ENCODE peak calls at places on chromosomes 7 and 10, in four cellular contexts. T, E, X and Z are unnamed samples.

GRCh38 chr10:116069856-116070255 is 203.2 kb downstream of the GFRA1 start:
- DNase-seq in T (no peak), E (no peak), X (no peak), Z (no peak)

GRCh38 chr7:101390901-101391301 is 28.2 kb downstream of the COL26A1 start:
- DNase-seq in X (no peak), T (no peak), E (no peak), Z (peak; percentile 74)

GRCh38 chr7:134276951-134277350 is 39.8 kb downstream of the SLC35B4 start:
- DNase-seq in X (no peak), T (no peak), E (no peak), Z (no peak)

GRCh38 chr10:4018054-4018511 is 233.1 kb upstream of the KLF6 start:
- DNase-seq in E (no peak), T (no peak), X (no peak), Z (no peak)

GRCh38 chr10:80614576-80615416 is 77.1 kb downstream of the SH2D4B start:
- DNase-seq in T (no peak), X (no peak), E (no peak), Z (no peak)

GRCh38 chr10:115219203-115219602 is 126.0 kb downstream of the ATRNL1 start:
- DNase-seq in X (no peak), E (no peak), T (no peak), Z (no peak)

GRCh38 chr10:88395677-88396076 is 187.4 kb downstream of the RNLS start:
- DNase-seq in E (no peak), X (no peak), T (no peak), Z (no peak)

GRCh38 chr7:30170460-30171197 is 35.8 kb downstream of the MTURN start:
- DNase-seq in X (no peak), T (no peak), E (no peak), Z (no peak)

GRCh38 chr7:146665023-146665422 is 548.4 kb downstream of the CNTNAP2 start:
- DNase-seq in E (no peak), X (no peak), T (no peak), Z (no peak)

GRCh38 chr10:24952146-24952700 is at the start of gene PRTFDC1:
- DNase-seq in T (peak; percentile 48), X (peak; percentile 74), E (peak; percentile 77), Z (peak; percentile 59)

GRCh38 chr7:7919449-7919945 is 49.1 kb upstream of the GLCCI1 start:
- DNase-seq in T (no peak), E (no peak), X (no peak), Z (no peak)

GRCh38 chr7:115221484-115221883 is 299.6 kb downstream of the MDFIC start:
- DNase-seq in T (no peak), X (no peak), E (no peak), Z (no peak)

GRCh38 chr10:119024882-119025281 is 4.6 kb upstream of the NANOS1 start:
- DNase-seq in X (peak; percentile 37), E (no peak), T (no peak), Z (no peak)

GRCh38 chr10:72274730-72275350 is 1.1 kb downstream of the DDIT4 start:
- DNase-seq in T (peak; percentile 72), X (peak; percentile 87), E (peak; percentile 89), Z (peak; percentile 82)

GRCh38 chr7:15625456-15625855 is 61.0 kb downstream of the MEOX2 start:
- DNase-seq in X (no peak), T (no peak), E (no peak), Z (no peak)

GRCh38 chr7:17498230-17498629 is 199.8 kb downstream of the AHR start:
- DNase-seq in T (no peak), X (no peak), E (no peak), Z (no peak)

GRCh38 chr10:131833446-131834080 is 67.2 kb upstream of the PPP2R2D start:
- DNase-seq in T (peak; percentile 15), X (peak; percentile 45), E (no peak), Z (no peak)

GRCh38 chr10:61786728-61787127 is 114.8 kb upstream of the ARID5B start:
- DNase-seq in T (no peak), X (no peak), E (no peak), Z (peak; percentile 25)

GRCh38 chr7:42085531-42085930 is 151.5 kb downstream of the GLI3 start:
- DNase-seq in T (no peak), E (no peak), X (no peak), Z (no peak)

GRCh38 chr10:112520864-112521263 is 73.8 kb downstream of the VTI1A start:
- DNase-seq in T (no peak), E (no peak), X (no peak), Z (no peak)

GRCh38 chr10:42976353-42977031 is 100.4 kb upstream of the RET start:
- DNase-seq in T (peak; percentile 3), E (peak; percentile 7), X (no peak), Z (no peak)

GRCh38 chr7:150986099-150986512 is 4.7 kb upstream of the NOS3 start:
- DNase-seq in T (peak; percentile 37), X (no peak), E (peak; percentile 80), Z (no peak)

GRCh38 chr7:44980393-44981034 is 1.7 kb upstream of the MYO1G start:
- DNase-seq in T (peak; percentile 43), E (no peak), X (no peak), Z (peak; percentile 82)

GRCh38 chr10:5546891-5547683 is 22.3 kb downstream of the CALML3 start:
- DNase-seq in X (peak; percentile 70), T (peak; percentile 23), E (peak; percentile 85), Z (no peak)

GRCh38 chr7:140674899-140675701 is 2.4 kb downstream of the ADCK2 start:
- DNase-seq in X (peak; percentile 68), E (peak; percentile 18), T (no peak), Z (no peak)

GRCh38 chr10:128898916-128899195 is 568.2 kb upstream of the MGMT start:
- DNase-seq in E (no peak), X (no peak), T (no peak), Z (no peak)

GRCh38 chr7:31875424-31875823 is 188.4 kb downstream of the PPP1R17 start:
- DNase-seq in E (no peak), T (peak; percentile 26), X (no peak), Z (no peak)

GRCh38 chr10:125554016-125554703 is 128.8 kb downstream of the TEX36 start:
- DNase-seq in E (no peak), X (no peak), T (no peak), Z (no peak)

DNA sequence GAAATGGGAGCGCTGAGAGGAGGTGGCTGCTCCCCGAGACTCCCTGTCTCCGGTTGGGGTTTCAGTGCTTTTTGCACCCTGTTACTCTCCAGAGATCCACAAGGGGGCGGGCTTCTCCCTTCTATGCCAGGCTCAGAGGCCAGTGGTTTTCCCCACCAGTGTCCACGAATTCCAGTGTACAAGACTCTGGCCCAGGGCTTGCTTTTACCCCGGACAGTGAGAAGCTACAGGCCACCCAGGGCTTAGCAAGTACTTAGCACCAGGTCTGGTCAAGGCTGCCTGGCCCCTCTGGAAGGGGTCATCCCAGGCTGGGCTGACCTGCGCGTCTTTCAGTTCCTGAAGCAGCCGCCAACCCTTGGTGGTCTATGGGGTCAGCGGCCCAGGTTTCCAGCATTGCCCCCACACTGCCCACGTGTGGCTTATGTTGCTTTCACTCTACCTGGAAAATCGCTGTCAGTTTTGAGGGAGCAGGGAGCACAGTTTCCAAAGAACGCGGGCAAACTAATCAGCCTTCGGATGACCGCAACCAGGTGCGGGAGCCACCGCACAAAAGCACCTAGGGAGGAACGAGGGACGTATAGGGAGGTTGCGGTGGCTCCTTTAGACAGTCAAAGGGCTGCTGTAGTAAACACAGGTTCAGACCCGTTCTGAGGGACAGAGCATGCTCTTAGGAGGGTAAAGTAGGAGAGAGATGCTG is 6.8 kb downstream of the CYP26A1 start:
- DNase-seq in X (no peak), T (no peak), E (peak; percentile 54), Z (no peak)
- TF ChIP-seq CTCF in X (peak; percentile 77), T (peak; percentile 85), E (peak; percentile 57), Z (peak; percentile 82)

GRCh38 chr10:93513091-93513490 is 16.7 kb downstream of the CEP55 start:
- DNase-seq in T (no peak), E (no peak), X (no peak), Z (no peak)
- H3K36me3 ChIP-seq in T (no peaks in the 10 kb centered on the region), E (no peaks in the 10 kb centered on the region), X (no peaks in the 10 kb centered on the region), Z (peaks cover 5% of the 10 kb centered on the region)

GRCh38 chr10:986881-987634 is 1.2 kb upstream of the GTPBP4 start:
- DNase-seq in E (peak; percentile 38), T (no peak), X (no peak), Z (no peak)

GRCh38 chr10:985361-985760 is 2.9 kb upstream of the GTPBP4 start:
- DNase-seq in T (no peak), E (no peak), X (no peak), Z (no peak)

GRCh38 chr10:987906-988666 is at the start of gene GTPBP4:
- DNase-seq in T (peak; percentile 98), X (peak; percentile 99), E (peak; percentile 97), Z (peak; percentile 93)

GRCh38 chr10:987635-987905 is 664 bp upstream of the GTPBP4 start:
- DNase-seq in T (no peak), X (no peak), E (no peak), Z (no peak)

DNA sequence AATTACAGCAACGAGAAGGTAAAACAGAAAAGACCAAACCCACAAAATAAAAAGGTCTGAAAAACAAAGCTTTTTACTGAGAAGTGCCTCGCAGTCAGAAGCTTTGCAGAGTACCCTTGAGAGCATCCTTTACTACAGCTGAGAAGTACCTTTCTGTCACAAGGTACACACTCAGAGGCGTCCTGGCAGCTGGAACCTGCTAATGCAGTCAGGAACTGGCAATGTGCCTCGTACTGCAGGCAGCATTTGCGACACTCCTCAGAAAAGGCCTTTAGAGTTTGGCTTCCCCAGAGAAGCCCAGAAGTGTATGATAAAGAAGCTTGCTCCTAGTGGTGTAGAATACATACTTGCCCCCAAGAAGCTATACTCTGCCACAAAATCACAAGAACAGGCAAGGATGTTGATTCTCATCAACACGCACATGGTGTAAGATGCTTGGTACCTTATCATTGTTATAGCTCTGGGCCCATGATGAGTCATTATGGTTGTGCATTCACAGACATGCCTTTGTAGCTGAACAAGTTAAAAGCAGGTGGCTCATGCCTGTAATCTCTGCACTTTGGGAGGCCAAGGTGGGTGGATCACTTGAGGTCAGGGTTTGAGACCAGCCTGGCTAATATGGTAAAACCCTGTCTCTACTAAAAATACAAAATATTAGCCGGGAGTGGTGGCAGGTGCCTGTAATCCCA is 2.0 kb upstream of the GTPBP4 start:
- DNase-seq in X (no peak), E (no peak), T (no peak), Z (no peak)
- H3K4me3 ChIP-seq in X (no peak overlapping the region), E (no peak overlapping the region), T (no peak overlapping the region), Z (no peak overlapping the region)

GRCh38 chr7:127348247-127348631 is 44.3 kb downstream of the ZNF800 start:
- DNase-seq in X (no peak), E (no peak), T (no peak), Z (no peak)

GRCh38 chr7:127350586-127350985 is 41.9 kb downstream of the ZNF800 start:
- DNase-seq in E (no peak), X (no peak), T (no peak), Z (no peak)

GRCh38 chr7:127349881-127350280 is 42.6 kb downstream of the ZNF800 start:
- DNase-seq in X (no peak), E (no peak), T (no peak), Z (no peak)

GRCh38 chr7:127346575-127347256 is 45.8 kb downstream of the ZNF800 start:
- DNase-seq in X (no peak), E (peak; percentile 26), T (no peak), Z (no peak)

GRCh38 chr7:127347567-127348246 is 44.8 kb downstream of the ZNF800 start:
- DNase-seq in X (peak; percentile 71), E (peak; percentile 85), T (peak; percentile 22), Z (peak; percentile 82)
- TF ChIP-seq CTCF in X (peak; percentile 47), E (peak; percentile 56), T (peak; percentile 26), Z (peak; percentile 31)